ENCODE peak calls at places on chromosomes 5 and 9, in four cellular contexts. E is OCI-M1, S is small intestine, Y is GM23338. X is an unnamed sample.
A peak's percentile ranks its signal among the peaks of the same experiment; 100 is the strongest.

GRCh38 chr5:148988328-148988727 is 74.5 kb downstream of the SH3TC2 start:
- DNase-seq in E (no peak), S (no peak), Y (no peak), X (no peak)

GRCh38 chr5:69285448-69286116 is 47.0 kb downstream of the CCDC125 start:
- DNase-seq in E (no peak), S (no peak), Y (peak; percentile 44), X (no peak)

GRCh38 chr5:54739371-54739770 is 221.8 kb downstream of the SNX18 start:
- DNase-seq in E (no peak), S (no peak), Y (no peak), X (no peak)

GRCh38 chr5:64690417-64691151 is at the start of gene SHISAL2B:
- DNase-seq in E (no peak), S (no peak), Y (peak; percentile 79), X (no peak)

GRCh38 chr5:170232786-170233185 is at the start of gene C5orf58:
- DNase-seq in E (no peak), S (no peak), Y (peak; percentile 75), X (no peak)

GRCh38 chr9:16277471-16277870 is 593.0 kb downstream of the BNC2 start:
- DNase-seq in E (no peak), S (no peak), Y (no peak), X (no peak)

GRCh38 chr9:32550046-32550608 is 2.0 kb upstream of the SMIM27 start:
- DNase-seq in E (peak; percentile 56), S (peak; percentile 10), Y (peak; percentile 35), X (no peak)

GRCh38 chr5:14465086-14465485 is 116.5 kb upstream of the OTULINL start:
- DNase-seq in E (no peak), S (no peak), Y (no peak), X (no peak)

GRCh38 chr5:14399054-14399657 is 182.4 kb upstream of the OTULINL start:
- DNase-seq in E (peak; percentile 61), S (peak; percentile 60), Y (peak; percentile 72), X (no peak)

GRCh38 chr5:138712791-138713190 is 40.4 kb upstream of the CTNNA1 start:
- DNase-seq in E (no peak), S (no peak), Y (no peak), X (no peak)

GRCh38 chr5:136985785-136986475 is 513.2 kb downstream of the SPOCK1 start:
- DNase-seq in E (no peak), S (no peak), Y (no peak), X (no peak)

GRCh38 chr5:179967489-179967888 is 59.8 kb upstream of the TBC1D9B start:
- DNase-seq in E (no peak), S (peak; percentile 88), Y (no peak), X (no peak)

GRCh38 chr5:97266576-97266975 is 83.5 kb upstream of the RIOK2 start:
- DNase-seq in E (no peak), S (no peak), Y (no peak), X (no peak)

GRCh38 chr5:103908327-103909099 is 345.9 kb upstream of the NUDT12 start:
- DNase-seq in E (no peak), S (no peak), Y (no peak), X (no peak)

GRCh38 chr9:76700916-76701315 is 63.3 kb upstream of the PCA3 start:
- DNase-seq in E (no peak), S (no peak), Y (no peak), X (no peak)

GRCh38 chr5:134018154-134018985 is 13.6 kb upstream of the VDAC1 start:
- DNase-seq in E (peak; percentile 75), S (peak; percentile 100), Y (no peak), X (no peak)

GRCh38 chr5:56625577-56625976 is 189.8 kb upstream of the MAP3K1 start:
- DNase-seq in E (no peak), S (no peak), Y (no peak), X (no peak)

GRCh38 chr5:150293091-150293941 is 3.7 kb upstream of the CAMK2A start:
- DNase-seq in E (peak; percentile 70), S (no peak), Y (no peak), X (no peak)

GRCh38 chr5:35777358-35778087 is 79.2 kb upstream of the IL7R start:
- DNase-seq in E (peak; percentile 82), S (peak; percentile 79), Y (peak; percentile 98), X (peak; percentile 78)